ENCODE peak calls at places on chromosomes 4 and X, in six cellular contexts. One of them, this sample, is unnamed.

GRCh38 chr4:163679189-163679588 is 184.7 kb downstream of the TMA16 start:
- DNase-seq in neuronal stem cell: no peak
- DNase-seq in IMR-90: peak
- DNase-seq in KBM-7: peak
- DNase-seq in LHCN-M2: peak
- DNase-seq in PC-9: no peak
- DNase-seq in this sample: peak

GRCh38 chrX:49184294-49185061 is 1.7 kb downstream of the PRICKLE3 start:
- DNase-seq in neuronal stem cell: peak
- DNase-seq in IMR-90: peak
- DNase-seq in KBM-7: peak
- DNase-seq in LHCN-M2: peak
- DNase-seq in PC-9: peak
- DNase-seq in this sample: peak

GRCh38 chr4:2261110-2261852 is 628 bp downstream of the MXD4 start:
- DNase-seq in neuronal stem cell: peak
- DNase-seq in IMR-90: peak
- DNase-seq in KBM-7: no peak
- DNase-seq in LHCN-M2: peak
- DNase-seq in PC-9: no peak
- DNase-seq in this sample: peak

GRCh38 chr4:74480267-74480666 is 35.3 kb downstream of the AREG start:
- DNase-seq in neuronal stem cell: no peak
- DNase-seq in IMR-90: no peak
- DNase-seq in KBM-7: no peak
- DNase-seq in LHCN-M2: no peak
- DNase-seq in PC-9: peak
- DNase-seq in this sample: no peak

GRCh38 chr4:37812713-37813112 is 13.8 kb upstream of the PGM2 start:
- DNase-seq in neuronal stem cell: no peak
- DNase-seq in IMR-90: peak
- DNase-seq in KBM-7: no peak
- DNase-seq in LHCN-M2: peak
- DNase-seq in PC-9: peak
- DNase-seq in this sample: peak

GRCh38 chr4:167587361-167587760 is 353.1 kb upstream of the SPOCK3 start:
- DNase-seq in neuronal stem cell: no peak
- DNase-seq in IMR-90: no peak
- DNase-seq in KBM-7: no peak
- DNase-seq in LHCN-M2: no peak
- DNase-seq in PC-9: no peak
- DNase-seq in this sample: no peak

GRCh38 chr4:81913427-81913878 is 441.7 kb upstream of the RASGEF1B start:
- DNase-seq in neuronal stem cell: peak
- DNase-seq in IMR-90: peak
- DNase-seq in KBM-7: peak
- DNase-seq in LHCN-M2: no peak
- DNase-seq in PC-9: no peak
- DNase-seq in this sample: peak

GRCh38 chr4:170675568-170676262 is 586.0 kb upstream of the AADAT start:
- DNase-seq in neuronal stem cell: no peak
- DNase-seq in IMR-90: peak
- DNase-seq in KBM-7: no peak
- DNase-seq in LHCN-M2: no peak
- DNase-seq in PC-9: no peak
- DNase-seq in this sample: peak

GRCh38 chr4:180860136-180860720 is 1383.0 kb upstream of the TENM3 start:
- DNase-seq in neuronal stem cell: peak
- DNase-seq in IMR-90: no peak
- DNase-seq in KBM-7: no peak
- DNase-seq in LHCN-M2: no peak
- DNase-seq in PC-9: no peak
- DNase-seq in this sample: no peak

GRCh38 chrX:134013092-134013497 is 27.7 kb upstream of the GPC3 start:
- DNase-seq in neuronal stem cell: no peak
- DNase-seq in IMR-90: no peak
- DNase-seq in KBM-7: no peak
- DNase-seq in LHCN-M2: no peak
- DNase-seq in PC-9: no peak
- DNase-seq in this sample: peak

GRCh38 chrX:68808686-68809357 is 20.0 kb upstream of the EFNB1 start:
- DNase-seq in neuronal stem cell: no peak
- DNase-seq in IMR-90: no peak
- DNase-seq in KBM-7: peak
- DNase-seq in LHCN-M2: peak
- DNase-seq in PC-9: no peak
- DNase-seq in this sample: peak

GRCh38 chr4:151799417-151800030 is 38.7 kb upstream of the GATB start:
- DNase-seq in neuronal stem cell: no peak
- DNase-seq in IMR-90: no peak
- DNase-seq in KBM-7: no peak
- DNase-seq in LHCN-M2: no peak
- DNase-seq in PC-9: no peak
- DNase-seq in this sample: no peak

GRCh38 chrX:74118503-74118902 is 185.5 kb upstream of the ZCCHC13 start:
- DNase-seq in neuronal stem cell: no peak
- DNase-seq in IMR-90: no peak
- DNase-seq in KBM-7: no peak
- DNase-seq in LHCN-M2: no peak
- DNase-seq in PC-9: peak
- DNase-seq in this sample: no peak

GRCh38 chr4:77697860-77698599 is 92.4 kb downstream of the CXCL13 start:
- DNase-seq in neuronal stem cell: no peak
- DNase-seq in IMR-90: peak
- DNase-seq in KBM-7: peak
- DNase-seq in LHCN-M2: peak
- DNase-seq in PC-9: no peak
- DNase-seq in this sample: peak

GRCh38 chr4:185847352-185848078 is 35.5 kb upstream of the SORBS2 start:
- DNase-seq in neuronal stem cell: no peak
- DNase-seq in IMR-90: peak
- DNase-seq in KBM-7: no peak
- DNase-seq in LHCN-M2: peak
- DNase-seq in PC-9: no peak
- DNase-seq in this sample: peak

GRCh38 chr4:169005453-169006099 is 4.5 kb downstream of the CBR4 start:
- DNase-seq in neuronal stem cell: no peak
- DNase-seq in IMR-90: peak
- DNase-seq in KBM-7: peak
- DNase-seq in LHCN-M2: peak
- DNase-seq in PC-9: no peak
- DNase-seq in this sample: peak

GRCh38 chr4:56910172-56910967 is 2.7 kb downstream of the REST start:
- DNase-seq in neuronal stem cell: no peak
- DNase-seq in IMR-90: no peak
- DNase-seq in KBM-7: peak
- DNase-seq in LHCN-M2: no peak
- DNase-seq in PC-9: no peak
- DNase-seq in this sample: no peak

GRCh38 chr4:182975806-182976205 is 58.6 kb upstream of the DCTD start:
- DNase-seq in neuronal stem cell: no peak
- DNase-seq in IMR-90: peak
- DNase-seq in KBM-7: peak
- DNase-seq in LHCN-M2: peak
- DNase-seq in PC-9: peak
- DNase-seq in this sample: peak

GRCh38 chrX:110053453-110053852 is 50.5 kb downstream of the TMEM164 start:
- DNase-seq in neuronal stem cell: no peak
- DNase-seq in IMR-90: no peak
- DNase-seq in KBM-7: no peak
- DNase-seq in LHCN-M2: no peak
- DNase-seq in PC-9: no peak
- DNase-seq in this sample: no peak

GRCh38 chr4:14096406-14096965 is 469.0 kb upstream of the BOD1L1 start:
- DNase-seq in neuronal stem cell: no peak
- DNase-seq in IMR-90: peak
- DNase-seq in KBM-7: no peak
- DNase-seq in LHCN-M2: peak
- DNase-seq in PC-9: no peak
- DNase-seq in this sample: peak

GRCh38 chr4:157265281-157265680 is 44.8 kb downstream of the GRIA2 start:
- DNase-seq in neuronal stem cell: peak
- DNase-seq in IMR-90: no peak
- DNase-seq in KBM-7: no peak
- DNase-seq in LHCN-M2: peak
- DNase-seq in PC-9: no peak
- DNase-seq in this sample: peak

GRCh38 chr4:122000849-122001248 is 49.0 kb upstream of the TRPC3 start:
- DNase-seq in neuronal stem cell: no peak
- DNase-seq in IMR-90: no peak
- DNase-seq in KBM-7: no peak
- DNase-seq in LHCN-M2: no peak
- DNase-seq in PC-9: no peak
- DNase-seq in this sample: no peak

GRCh38 chrX:129957241-129958099 is 25.0 kb upstream of the BCORL1 start:
- DNase-seq in neuronal stem cell: no peak
- DNase-seq in IMR-90: peak
- DNase-seq in KBM-7: peak
- DNase-seq in LHCN-M2: peak
- DNase-seq in PC-9: peak
- DNase-seq in this sample: peak

GRCh38 chr4:53094040-53094439 is 231.9 kb downstream of the RASL11B start:
- DNase-seq in neuronal stem cell: no peak
- DNase-seq in IMR-90: no peak
- DNase-seq in KBM-7: no peak
- DNase-seq in LHCN-M2: no peak
- DNase-seq in PC-9: no peak
- DNase-seq in this sample: no peak

GRCh38 chr4:173332963-173333657 is 1.0 kb downstream of the HMGB2 start:
- DNase-seq in neuronal stem cell: no peak
- DNase-seq in IMR-90: peak
- DNase-seq in KBM-7: peak
- DNase-seq in LHCN-M2: no peak
- DNase-seq in PC-9: peak
- DNase-seq in this sample: peak

GRCh38 chr4:174041555-174042110 is 241.8 kb downstream of the FBXO8 start:
- DNase-seq in neuronal stem cell: peak
- DNase-seq in IMR-90: no peak
- DNase-seq in KBM-7: no peak
- DNase-seq in LHCN-M2: no peak
- DNase-seq in PC-9: no peak
- DNase-seq in this sample: no peak

GRCh38 chr4:39406763-39407583 is at the start of gene KLB:
- DNase-seq in neuronal stem cell: no peak
- DNase-seq in IMR-90: no peak
- DNase-seq in KBM-7: no peak
- DNase-seq in LHCN-M2: no peak
- DNase-seq in PC-9: no peak
- DNase-seq in this sample: no peak

GRCh38 chr4:106746451-106746850 is 289.7 kb downstream of the DKK2 start:
- DNase-seq in neuronal stem cell: no peak
- DNase-seq in IMR-90: no peak
- DNase-seq in KBM-7: no peak
- DNase-seq in LHCN-M2: peak
- DNase-seq in PC-9: no peak
- DNase-seq in this sample: peak